ENCODE peak calls at places on chromosomes 11 and 22, in ten cellular contexts. F, X, K, S, A, H, B, T, J and N are unnamed samples.

GRCh38 chr22:24106385-24107381 is 74.6 kb upstream of the SUSD2 start:
- DNase-seq in F (no peak), X (peak; percentile 31), K (peak; percentile 41), S (peak; percentile 16), A (no peak), H (no peak), B (no peak), T (no peak), J (no peak), N (peak; percentile 11)

GRCh38 chr11:60810583-60810982 is 25.4 kb downstream of the MS4A10 start:
- DNase-seq in F (no peak), X (no peak), K (no peak), S (no peak), A (no peak), H (no peak), B (no peak), T (peak; percentile 55), J (no peak), N (no peak)

GRCh38 chr11:121503056-121503455 is 50.3 kb upstream of the SORL1-AS1 start:
- DNase-seq in F (no peak), X (no peak), K (no peak), S (no peak), A (no peak), H (no peak), B (no peak), T (no peak), J (no peak), N (no peak)

GRCh38 chr11:71452354-71453020 is 516 bp upstream of the NADSYN1 start:
- DNase-seq in F (no peak), X (peak; percentile 82), K (peak; percentile 52), S (peak; percentile 54), A (no peak), H (peak; percentile 66), B (peak; percentile 74), T (peak; percentile 63), J (peak; percentile 83), N (peak; percentile 55)

GRCh38 chr11:93567406-93567819 is 24.2 kb upstream of the SMCO4 start:
- DNase-seq in F (peak; percentile 12), X (no peak), K (peak; percentile 47), S (no peak), A (peak; percentile 59), H (no peak), B (peak; percentile 93), T (peak; percentile 50), J (peak; percentile 67), N (no peak)

GRCh38 chr11:105389952-105390351 is 219.9 kb upstream of the GRIA4 start:
- DNase-seq in F (no peak), X (no peak), K (no peak), S (no peak), A (no peak), H (no peak), B (no peak), T (no peak), J (no peak), N (no peak)

GRCh38 chr11:76206327-76207081 is at the start of gene WNT11:
- DNase-seq in F (no peak), X (peak; percentile 27), K (peak; percentile 55), S (peak; percentile 32), A (peak; percentile 70), H (peak; percentile 66), B (peak; percentile 80), T (peak; percentile 79), J (peak; percentile 85), N (no peak)

GRCh38 chr11:119421351-119421750 is 1.6 kb downstream of the THY1 start:
- DNase-seq in F (no peak), X (no peak), K (no peak), S (no peak), A (no peak), H (no peak), B (no peak), T (no peak), J (no peak), N (no peak)

GRCh38 chr11:35418282-35418846 is 994 bp downstream of the SLC1A2 start:
- DNase-seq in F (no peak), X (no peak), K (no peak), S (no peak), A (no peak), H (peak; percentile 45), B (no peak), T (no peak), J (no peak), N (no peak)

GRCh38 chr11:2838091-2838490 is 47.5 kb downstream of the CDKN1C start:
- DNase-seq in F (no peak), X (no peak), K (no peak), S (no peak), A (no peak), H (no peak), B (no peak), T (no peak), J (no peak), N (no peak)

GRCh38 chr11:122775675-122776271 is 62.5 kb upstream of the CRTAM start:
- DNase-seq in F (no peak), X (no peak), K (no peak), S (no peak), A (no peak), H (no peak), B (no peak), T (no peak), J (no peak), N (no peak)
- H3K27ac ChIP-seq in F (no peak overlapping the region), X (no peak overlapping the region), K (no peak overlapping the region), S (no peak overlapping the region), A (no peak overlapping the region), H (no peak overlapping the region), B (no peak overlapping the region), T (no peak overlapping the region), J (no peak overlapping the region), N (no peak overlapping the region)

GRCh38 chr22:19431641-19432091 is at the start of gene HIRA:
- DNase-seq in F (peak; percentile 62), X (peak; percentile 86), K (peak; percentile 67), S (peak; percentile 77), A (peak; percentile 84), H (peak; percentile 74), B (peak; percentile 78), T (peak; percentile 80), J (peak; percentile 94), N (peak; percentile 72)
- H3K4me1 ChIP-seq in F (peaks cover 22% of the 10 kb centered on the region), X (peaks cover 45% of the 10 kb centered on the region), K (peaks cover 18% of the 10 kb centered on the region), S (peaks cover 43% of the 10 kb centered on the region), A (peaks cover 30% of the 10 kb centered on the region), H (peaks cover 28% of the 10 kb centered on the region), B (peaks cover 31% of the 10 kb centered on the region), T (peaks cover 2% of the 10 kb centered on the region), J (peaks cover 18% of the 10 kb centered on the region), N (peaks cover 26% of the 10 kb centered on the region)

GRCh38 chr11:66933508-66933907 is 24.7 kb downstream of the PC start:
- DNase-seq in F (no peak), X (no peak), K (no peak), S (no peak), A (no peak), H (no peak), B (no peak), T (no peak), J (no peak), N (no peak)

GRCh38 chr11:66924272-66924671 is 33.9 kb downstream of the PC start:
- DNase-seq in F (no peak), X (no peak), K (no peak), S (no peak), A (no peak), H (no peak), B (no peak), T (no peak), J (no peak), N (no peak)

GRCh38 chr11:66932543-66932942 is 25.6 kb downstream of the PC start:
- DNase-seq in F (no peak), X (no peak), K (no peak), S (no peak), A (no peak), H (no peak), B (no peak), T (no peak), J (no peak), N (no peak)

GRCh38 chr11:66934971-66935779 is 23.0 kb downstream of the PC start:
- DNase-seq in F (no peak), X (no peak), K (no peak), S (no peak), A (no peak), H (no peak), B (no peak), T (no peak), J (no peak), N (no peak)

GRCh38 chr11:66929753-66930152 is 28.4 kb downstream of the PC start:
- DNase-seq in F (no peak), X (no peak), K (no peak), S (no peak), A (no peak), H (no peak), B (no peak), T (no peak), J (no peak), N (no peak)
- H3K4me3 ChIP-seq in F (no peak overlapping the region), X (no peak overlapping the region), K (no peak overlapping the region), S (no peak overlapping the region), A (no peak overlapping the region), H (no peak overlapping the region), B (no peak overlapping the region), T (no peak overlapping the region), J (no peak overlapping the region), N (no peak overlapping the region)

GRCh38 chr11:69658606-69659450 is 16.3 kb downstream of the LTO1 start:
- DNase-seq in F (no peak), X (no peak), K (no peak), S (no peak), A (no peak), H (no peak), B (no peak), T (no peak), J (peak; percentile 53), N (no peak)

GRCh38 chr11:69656536-69657455 is 15.8 kb downstream of the CCND1 start:
- DNase-seq in F (no peak), X (no peak), K (no peak), S (no peak), A (no peak), H (no peak), B (no peak), T (no peak), J (peak; percentile 31), N (no peak)

GRCh38 chr11:69657456-69657910 is 16.5 kb downstream of the CCND1 start:
- DNase-seq in F (no peak), X (no peak), K (no peak), S (no peak), A (no peak), H (no peak), B (no peak), T (no peak), J (peak; percentile 61), N (no peak)

GRCh38 chr11:69659591-69659990 is 15.6 kb downstream of the LTO1 start:
- DNase-seq in F (no peak), X (no peak), K (no peak), S (no peak), A (no peak), H (no peak), B (no peak), T (no peak), J (peak; percentile 16), N (no peak)

DNA sequence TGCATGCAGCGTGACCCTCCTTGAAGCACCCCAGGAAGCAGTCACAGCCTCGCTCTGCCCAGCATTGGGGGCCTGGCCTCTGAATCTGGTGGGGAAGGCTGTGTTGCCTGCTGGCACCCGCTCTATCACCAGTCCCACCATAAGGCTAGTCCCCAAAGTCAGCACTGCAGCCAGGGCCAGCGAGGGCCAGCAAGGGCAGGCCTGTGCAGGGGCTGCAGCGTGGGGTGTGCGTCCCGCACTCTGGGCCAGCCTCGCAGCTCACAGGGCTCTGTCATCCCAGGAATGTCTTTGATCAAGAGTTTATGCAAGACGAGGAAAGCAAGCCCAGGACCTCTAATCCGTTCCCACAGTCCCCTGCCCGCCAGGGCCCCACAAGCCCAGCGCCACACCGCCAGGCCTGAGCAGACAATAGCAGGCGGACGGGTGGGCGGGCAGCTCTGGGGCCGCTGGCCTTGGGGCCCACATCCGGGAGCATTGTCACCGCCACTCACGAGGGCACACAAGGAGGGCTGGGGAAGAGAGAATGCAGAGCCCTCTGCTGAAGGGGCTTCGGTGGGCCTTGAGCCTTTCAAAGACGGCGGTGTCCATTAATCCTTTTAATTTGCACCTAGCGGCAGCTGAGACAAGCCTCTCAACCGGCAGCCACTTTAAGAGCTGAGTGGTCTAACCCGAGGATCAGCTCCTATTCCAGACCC is 17.1 kb downstream of the LTO1 start:
- DNase-seq in F (no peak), X (no peak), K (no peak), S (no peak), A (no peak), H (no peak), B (no peak), T (no peak), J (peak; percentile 35), N (no peak)
- H3K27ac ChIP-seq in F (no peak overlapping the region), X (no peak overlapping the region), K (no peak overlapping the region), S (no peak overlapping the region), A (no peak overlapping the region), H (no peak overlapping the region), B (no peak overlapping the region), T (no peak overlapping the region), J (no peak overlapping the region), N (no peak overlapping the region)